ENCODE peak calls at places on chromosomes 3 and 15, in nine cellular contexts. X is tibial nerve, Y is psoas muscle, P is ovary, S is tibial artery, U is A673, C is testis, I is lower lobe of right lung, W is choroid plexus epithelial cell. T is an unnamed sample.

GRCh38 chr3:127496256-127496655 is 94.3 kb downstream of the TPRA1 start:
- DNase-seq in X (no peak), Y (no peak), P (no peak), S (no peak), U (no peak), C (no peak), I (no peak), W (no peak), T (no peak)

GRCh38 chr15:93173369-93173768 is 84.4 kb upstream of the RGMA start:
- DNase-seq in X (no peak), Y (no peak), P (no peak), S (no peak), U (no peak), C (no peak), I (no peak), W (peak; percentile 40), T (no peak)

GRCh38 chr3:126515066-126515706 is 2.4 kb downstream of the UROC1 start:
- DNase-seq in X (no peak), Y (peak; percentile 41), P (no peak), S (no peak), U (no peak), C (no peak), I (peak; percentile 29), W (no peak), T (peak; percentile 27)

GRCh38 chr3:58688563-58688962 is 22.0 kb upstream of the FAM3D start:
- DNase-seq in X (no peak), Y (no peak), P (no peak), S (no peak), U (no peak), C (no peak), I (no peak), W (no peak), T (no peak)

GRCh38 chr3:126137490-126138130 is 42.8 kb downstream of the ALDH1L1 start:
- DNase-seq in X (no peak), Y (peak; percentile 17), P (no peak), S (peak; percentile 3), U (no peak), C (no peak), I (peak; percentile 22), W (no peak), T (no peak)

GRCh38 chr15:63006032-63006878 is 36.3 kb upstream of the TPM1 start:
- DNase-seq in X (no peak), Y (no peak), P (no peak), S (no peak), U (no peak), C (no peak), I (no peak), W (no peak), T (no peak)

GRCh38 chr15:31758126-31758525 is 272.2 kb upstream of the CHRNA7 start:
- DNase-seq in X (peak; percentile 20), Y (peak; percentile 82), P (peak; percentile 57), S (peak; percentile 42), U (peak; percentile 31), C (peak; percentile 25), I (peak; percentile 59), W (peak; percentile 45), T (no peak)

GRCh38 chr15:99014803-99015676 is 7.4 kb upstream of the PGPEP1L start:
- DNase-seq in X (no peak), Y (peak; percentile 92), P (peak; percentile 82), S (no peak), U (peak; percentile 68), C (peak; percentile 52), I (peak; percentile 84), W (peak; percentile 65), T (peak; percentile 67)

GRCh38 chr3:195207731-195208130 is 63.2 kb downstream of the XXYLT1 start:
- DNase-seq in X (no peak), Y (no peak), P (peak; percentile 45), S (no peak), U (peak; percentile 55), C (no peak), I (no peak), W (peak; percentile 65), T (peak; percentile 24)

GRCh38 chr3:46065751-46066256 is 38.5 kb upstream of the XCR1 start:
- DNase-seq in X (no peak), Y (no peak), P (no peak), S (no peak), U (peak; percentile 12), C (no peak), I (no peak), W (no peak), T (no peak)

GRCh38 chr3:78868570-78868969 is 899.2 kb downstream of the ROBO1 start:
- DNase-seq in X (no peak), Y (no peak), P (no peak), S (no peak), U (peak; percentile 75), C (no peak), I (no peak), W (no peak), T (no peak)

GRCh38 chr3:128468285-128468790 is 1.6 kb upstream of the DNAJB8 start:
- DNase-seq in X (no peak), Y (no peak), P (no peak), S (no peak), U (no peak), C (no peak), I (no peak), W (no peak), T (peak; percentile 41)

GRCh38 chr3:176568189-176568588 is 629.1 kb downstream of the TBL1XR1 start:
- DNase-seq in X (no peak), Y (no peak), P (no peak), S (no peak), U (no peak), C (no peak), I (no peak), W (no peak), T (no peak)

GRCh38 chr3:74630602-74631001 is 16.1 kb upstream of the CNTN3 start:
- DNase-seq in X (peak; percentile 43), Y (no peak), P (no peak), S (no peak), U (peak; percentile 15), C (no peak), I (no peak), W (peak; percentile 81), T (no peak)

GRCh38 chr15:95940431-95940985 is 390.0 kb upstream of the NR2F2 start:
- DNase-seq in X (no peak), Y (no peak), P (no peak), S (no peak), U (no peak), C (no peak), I (no peak), W (no peak), T (no peak)

GRCh38 chr3:125128861-125129501 is 73.2 kb upstream of the HEG1 start:
- DNase-seq in X (no peak), Y (no peak), P (no peak), S (no peak), U (peak; percentile 57), C (no peak), I (peak; percentile 70), W (peak; percentile 86), T (no peak)

GRCh38 chr3:165805834-165806561 is 31.2 kb downstream of the BCHE start:
- DNase-seq in X (no peak), Y (no peak), P (no peak), S (no peak), U (no peak), C (no peak), I (no peak), W (no peak), T (no peak)

DNA sequence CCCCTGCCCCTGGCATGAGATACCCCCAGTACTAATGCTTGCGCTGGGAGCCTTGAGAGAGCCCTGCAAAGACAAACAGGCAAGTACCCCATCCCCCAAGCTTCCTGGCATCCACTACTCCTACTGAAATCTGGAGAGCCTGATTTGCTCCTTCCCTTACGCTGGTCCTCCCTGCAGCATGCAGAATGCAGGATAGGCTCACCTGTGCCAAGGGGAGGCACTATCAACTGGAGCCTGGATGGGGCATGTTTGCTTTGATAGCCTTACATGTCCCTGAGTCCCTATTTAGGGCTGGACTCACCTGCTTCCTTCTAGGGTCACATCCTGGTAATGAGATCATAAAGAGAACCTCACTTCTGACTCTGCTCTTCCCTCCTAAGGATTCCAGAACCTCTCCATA is 42.9 kb downstream of the RAB11A start:
- DNase-seq in X (no peak), Y (no peak), P (no peak), S (no peak), U (no peak), C (no peak), I (no peak), W (no peak), T (no peak)
- H3K4me3 ChIP-seq in X (no peak overlapping the region), Y (no peak overlapping the region), P (no peak overlapping the region), S (no peak overlapping the region), U (no peak overlapping the region), C (no peak overlapping the region), I (no peak overlapping the region), W (no peak overlapping the region), T (no peak overlapping the region)

DNA sequence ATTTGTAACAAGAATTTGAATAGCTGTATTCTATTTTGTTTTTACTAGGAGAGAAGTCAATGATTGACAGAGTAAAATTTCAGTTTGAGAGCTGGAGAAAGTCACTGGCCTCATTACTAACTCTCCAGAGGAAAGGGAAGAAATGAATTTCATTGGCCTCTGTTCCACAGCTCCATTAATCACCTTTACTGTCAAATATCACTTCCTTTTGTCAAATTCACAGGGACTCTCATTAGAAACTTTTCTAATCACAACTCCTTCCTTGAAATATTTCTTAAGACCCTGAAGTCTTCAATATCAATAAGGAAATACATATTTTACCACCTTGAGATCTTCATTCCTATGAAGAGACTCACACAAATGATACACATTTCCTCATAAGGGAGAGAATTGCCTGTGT is 379.9 kb upstream of the RASGRP1 start:
- DNase-seq in X (no peak), Y (no peak), P (no peak), S (no peak), U (no peak), C (no peak), I (no peak), W (no peak), T (no peak)
- H3K4me3 ChIP-seq in X (no peak overlapping the region), Y (no peak overlapping the region), P (no peak overlapping the region), S (no peak overlapping the region), U (no peak overlapping the region), C (no peak overlapping the region), I (no peak overlapping the region), W (no peak overlapping the region), T (no peak overlapping the region)

DNA sequence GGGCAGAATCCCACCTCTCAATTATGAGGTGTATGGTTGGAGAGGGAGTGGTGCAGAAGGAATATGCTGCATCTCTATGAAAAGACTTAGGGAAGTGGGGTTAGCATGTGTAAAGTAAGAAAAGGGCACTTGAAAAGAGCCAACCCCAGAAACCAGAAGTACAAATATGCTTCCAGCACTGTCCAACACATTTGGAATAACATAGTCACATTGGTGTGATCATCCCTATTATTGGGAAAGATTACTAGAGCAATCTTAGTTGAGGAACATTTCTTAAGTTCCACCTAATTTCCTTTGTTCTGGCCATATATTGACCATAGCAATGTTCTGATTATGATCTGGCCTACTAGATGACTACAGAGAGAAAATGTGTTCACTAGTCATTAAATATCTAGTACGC is 34.3 kb downstream of the HMG20A start:
- DNase-seq in X (no peak), Y (no peak), P (no peak), S (no peak), U (no peak), C (no peak), I (no peak), W (no peak), T (no peak)
- H3K4me3 ChIP-seq in X (no peak overlapping the region), Y (no peak overlapping the region), P (no peak overlapping the region), S (no peak overlapping the region), U (no peak overlapping the region), C (no peak overlapping the region), I (no peak overlapping the region), W (no peak overlapping the region), T (no peak overlapping the region)

DNA sequence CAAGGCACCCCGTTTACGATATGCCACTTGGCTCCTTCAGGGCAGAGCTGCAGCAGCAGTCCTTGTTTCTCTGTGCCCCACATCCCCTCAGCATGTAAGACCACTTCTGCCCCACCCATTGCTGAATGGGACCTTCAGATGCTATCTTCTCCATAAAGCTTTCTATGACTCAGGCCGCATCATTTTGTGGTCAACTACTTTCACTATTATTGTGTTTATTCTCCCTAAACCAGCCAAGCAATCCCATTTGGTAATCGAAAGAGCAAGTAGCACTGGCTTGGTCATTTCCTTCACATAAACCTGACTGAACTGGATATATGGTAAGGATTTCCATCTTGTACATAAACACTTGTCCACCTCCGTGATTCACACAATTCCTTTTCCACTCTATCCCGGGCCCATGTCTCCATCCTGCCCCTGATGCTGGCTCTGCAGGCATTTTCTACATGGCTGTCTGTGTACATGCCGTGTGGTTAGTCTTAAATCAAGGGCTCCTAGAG is 25.7 kb downstream of the LIPC start:
- DNase-seq in X (no peak), Y (no peak), P (no peak), S (no peak), U (no peak), C (no peak), I (no peak), W (peak; percentile 72), T (no peak)
- H3K4me3 ChIP-seq in X (no peak overlapping the region), Y (no peak overlapping the region), P (no peak overlapping the region), S (no peak overlapping the region), U (no peak overlapping the region), C (no peak overlapping the region), I (no peak overlapping the region), W (no peak overlapping the region), T (no peak overlapping the region)

T was measured in left lung.